ENCODE peak calls at places on chromosomes 3 and 15, in four cellular contexts. D, K, H and L are unnamed samples.

GRCh38 chr15:91124155-91124554 is 24.1 kb downstream of the SV2B start:
- DNase-seq in D (no peak), H (no peak), K (no peak), L (no peak)

GRCh38 chr15:67253517-67254237 is 784 bp downstream of the AAGAB start:
- DNase-seq in D (no peak), H (peak), K (no peak), L (no peak)

GRCh38 chr3:53243165-53243564 is 12.7 kb downstream of the TKT start:
- DNase-seq in K (no peak), D (no peak), H (peak), L (no peak)

GRCh38 chr3:77553240-77553639 is 513.3 kb downstream of the ROBO2 start:
- DNase-seq in D (no peak), K (no peak), H (no peak), L (no peak)

GRCh38 chr3:51311055-51311454 is 74.0 kb upstream of the MANF start:
- DNase-seq in H (peak), K (no peak), D (no peak), L (no peak)

GRCh38 chr3:74561881-74562280 is 52.6 kb downstream of the CNTN3 start:
- DNase-seq in K (no peak), H (peak), D (no peak), L (no peak)

GRCh38 chr3:104273046-104273649 is 1093.6 kb upstream of the ALCAM start:
- DNase-seq in D (no peak), H (peak), K (no peak), L (no peak)

GRCh38 chr15:76983588-76984379 is 11.1 kb upstream of the PSTPIP1 start:
- DNase-seq in D (no peak), H (no peak), K (no peak), L (no peak)

GRCh38 chr15:71116366-71116765 is 1.1 kb downstream of the THSD4 start:
- DNase-seq in K (no peak), H (no peak), D (no peak), L (no peak)

GRCh38 chr15:40054056-40054745 is 15.2 kb upstream of the SRP14 start:
- DNase-seq in K (no peak), H (peak), D (no peak), L (no peak)

GRCh38 chr3:14837864-14838263 is 19.1 kb downstream of the FGD5 start:
- DNase-seq in D (no peak), K (no peak), H (no peak), L (no peak)

GRCh38 chr3:86990734-86991481 is at the start of gene VGLL3:
- DNase-seq in H (peak), K (no peak), D (peak), L (no peak)

GRCh38 chr3:78204977-78205376 is 1165.1 kb downstream of the ROBO2 start:
- DNase-seq in K (no peak), D (no peak), H (peak), L (no peak)

GRCh38 chr15:77773903-77774302 is 141.2 kb upstream of the LINGO1 start:
- DNase-seq in D (no peak), K (no peak), H (no peak), L (no peak)

GRCh38 chr3:42745291-42745745 is 27.7 kb downstream of the CCDC13 start:
- DNase-seq in K (peak), H (no peak), D (no peak), L (no peak)

GRCh38 chr15:60536314-60536713 is 57.4 kb upstream of the ICE2 start:
- DNase-seq in H (no peak), K (no peak), D (no peak), L (no peak)

GRCh38 chr3:45567730-45568172 is 26.8 kb upstream of the LIMD1 start:
- DNase-seq in K (no peak), H (no peak), D (no peak), L (no peak)

GRCh38 chr15:77568960-77569646 is 63.6 kb downstream of the LINGO1 start:
- DNase-seq in H (peak), D (no peak), K (no peak), L (no peak)

GRCh38 chr15:58605931-58606330 is 143.6 kb downstream of the ADAM10 start:
- DNase-seq in K (no peak), D (no peak), H (no peak), L (no peak)

GRCh38 chr3:9308298-9308990 is 54.4 kb upstream of the THUMPD3 start:
- DNase-seq in D (no peak), H (peak), K (no peak), L (no peak)

GRCh38 chr3:197242784-197243432 is 55.5 kb downstream of the DLG1 start:
- DNase-seq in H (no peak), K (no peak), D (no peak), L (no peak)

GRCh38 chr3:71589132-71589531 is 5.6 kb upstream of the FOXP1 start:
- DNase-seq in K (no peak), D (no peak), H (no peak), L (no peak)

GRCh38 chr3:88991496-88991895 is 115.9 kb upstream of the EPHA3 start:
- DNase-seq in H (peak), D (no peak), K (no peak), L (no peak)

GRCh38 chr3:191356586-191357439 is 26.5 kb upstream of the UTS2B start:
- DNase-seq in D (no peak), H (peak), K (no peak), L (no peak)

GRCh38 chr3:188051801-188052228 is 102.1 kb upstream of the LPP start:
- DNase-seq in D (no peak), K (no peak), H (peak), L (no peak)

DNA sequence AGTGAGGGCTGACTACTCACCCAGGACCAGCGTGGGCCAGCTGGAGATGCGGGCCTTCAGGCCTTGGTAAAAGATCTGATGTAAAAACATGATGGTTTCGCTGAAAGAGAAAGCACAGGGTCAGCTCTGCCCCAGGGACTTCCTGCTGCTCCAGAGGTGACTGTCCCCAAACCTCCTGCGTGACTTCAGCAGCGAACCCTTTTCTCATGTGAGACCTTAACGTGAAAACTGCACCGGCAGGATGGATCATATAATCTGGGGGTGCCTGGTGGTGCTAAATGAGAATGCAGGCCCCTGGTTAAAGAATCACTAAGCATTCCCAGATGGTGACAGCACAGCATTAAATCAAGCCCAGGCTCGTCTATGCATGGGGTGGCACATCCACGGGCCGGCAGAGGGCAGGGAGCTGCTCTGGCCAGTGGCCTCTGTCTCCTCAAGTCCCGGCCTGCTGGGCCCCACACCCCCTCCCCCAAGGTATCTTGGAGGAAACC is 55.4 kb downstream of the RASGRF1 start:
- DNase-seq in D (no peak), H (no peak), K (no peak), L (no peak)
- TF ChIP-seq CTCF in D (peak), H (no peak), K (no peak), L (no peak)

GRCh38 chr3:193909387-193909786 is 226.6 kb upstream of the HES1 start:
- DNase-seq in H (no peak), K (no peak), D (no peak), L (no peak)
- TF ChIP-seq CTCF in H (no peak), K (no peak), D (no peak), L (no peak)

DNA sequence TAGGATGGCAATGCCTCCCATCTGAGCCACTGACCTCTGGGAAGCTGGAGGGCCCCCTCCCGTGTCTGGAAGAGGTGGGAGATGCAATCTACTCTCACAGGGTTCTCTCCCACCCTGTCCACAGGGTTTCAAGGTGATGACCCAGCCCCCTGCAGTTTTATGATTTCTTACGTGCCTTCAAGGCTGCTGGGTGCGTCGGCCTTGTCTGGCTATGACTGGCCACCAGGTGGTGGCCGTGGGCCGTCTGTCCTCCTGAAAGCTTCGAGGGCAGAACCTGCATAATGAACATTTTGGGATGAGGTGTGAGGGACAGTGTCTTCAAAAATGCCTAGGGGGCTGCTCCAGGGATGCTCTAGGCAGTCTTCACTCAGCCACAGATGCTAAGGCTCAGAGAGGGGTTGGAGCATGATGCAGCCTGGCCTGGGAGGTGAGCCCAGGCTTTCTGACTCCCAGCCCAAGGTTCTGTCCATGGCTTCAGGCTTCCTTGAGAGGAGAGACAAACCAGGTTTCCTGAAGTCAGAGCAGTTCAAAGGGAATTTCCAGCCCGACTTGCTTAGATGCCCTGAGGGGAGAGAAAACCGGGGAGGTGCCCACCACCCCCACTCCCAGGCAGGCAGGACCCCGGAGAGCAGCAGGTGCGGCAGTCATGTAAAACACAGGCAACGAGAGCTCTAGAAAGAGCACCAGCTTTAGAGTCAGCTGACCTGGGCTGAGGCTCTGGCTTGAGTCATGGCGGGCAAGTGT is 18.7 kb downstream of the ISG20 start:
- DNase-seq in K (no peak), D (peak), H (peak), L (no peak)
- TF ChIP-seq CTCF in K (peak), D (peak), H (peak), L (peak)

GRCh38 chr3:132504375-132504921 is 87.1 kb downstream of the DNAJC13 start:
- DNase-seq in H (no peak), K (no peak), D (no peak), L (no peak)
- TF ChIP-seq CTCF in H (no peak), K (no peak), D (no peak), L (no peak)

GRCh38 chr3:66500575-66501482 is at the start of gene LRIG1:
- DNase-seq in H (peak), D (peak), K (peak), L (peak)
- TF ChIP-seq CTCF in H (no peak), D (peak), K (peak), L (peak)

DNA sequence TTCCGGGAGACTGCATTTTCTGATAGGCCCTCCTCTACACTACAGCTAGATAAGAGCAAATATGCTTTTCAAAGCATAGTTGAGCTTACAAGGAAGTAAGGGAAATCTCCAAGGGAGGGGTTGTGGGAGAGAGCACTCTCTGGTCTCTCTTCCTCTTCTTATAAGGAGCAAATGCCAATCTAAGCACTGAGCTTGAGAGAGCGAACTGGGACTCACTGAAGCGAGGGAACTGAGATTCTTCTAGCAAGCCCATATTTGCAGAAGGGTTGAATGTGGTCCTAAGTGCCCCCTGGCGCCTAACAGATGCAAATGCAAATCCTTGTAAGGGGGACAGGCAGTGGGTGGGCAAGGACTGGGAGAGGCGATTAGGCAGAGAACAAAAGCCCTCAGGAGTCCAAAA is 164.8 kb downstream of the ERC2 start:
- DNase-seq in D (no peak), H (peak), K (no peak), L (no peak)
- TF ChIP-seq CTCF in D (peak), H (peak), K (peak), L (no peak)

GRCh38 chr3:3998140-3998977 is 199.1 kb downstream of the LRRN1 start:
- DNase-seq in H (peak), K (peak), D (no peak), L (no peak)
- TF ChIP-seq CTCF in H (no peak), K (peak), D (peak), L (peak)